ENCODE peak calls at places on chromosomes 13 and 19, in six cellular contexts. X is PC-3, P is SK-N-SH, H is MM.1S, D is neural progenitor cell, U is HCT116. V is an unnamed sample.

GRCh38 chr19:2770055-2771013 is 12.7 kb downstream of the SGTA start:
- DNase-seq in U (no peak), H (no peak), X (no peak), D (no peak), P (no peak), V (peak)

GRCh38 chr13:110396913-110397379 is 89.9 kb downstream of the COL4A2 start:
- DNase-seq in U (no peak), D (no peak), X (peak), H (no peak), P (no peak), V (peak)

GRCh38 chr19:1225451-1226226 is 12.2 kb downstream of the CBARP start:
- DNase-seq in X (no peak), H (no peak), P (no peak), U (no peak), D (no peak), V (no peak)

GRCh38 chr13:55302568-55302967 is 1838.2 kb upstream of the PRR20A start:
- DNase-seq in H (no peak), D (no peak), X (peak), P (no peak), U (no peak), V (no peak)

GRCh38 chr19:16040642-16041041 is 35.7 kb upstream of the TPM4 start:
- DNase-seq in P (no peak), U (no peak), D (no peak), H (no peak), X (no peak), V (peak)

GRCh38 chr13:40060318-40061007 is 405.0 kb downstream of the COG6 start:
- DNase-seq in U (no peak), P (no peak), D (no peak), X (peak), H (no peak), V (peak)

GRCh38 chr19:14416743-14417214 is 2.4 kb downstream of the DDX39A start:
- DNase-seq in P (no peak), D (no peak), X (no peak), U (no peak), H (no peak), V (peak)

GRCh38 chr13:42056146-42056545 is 7.7 kb downstream of the DGKH start:
- DNase-seq in H (no peak), D (no peak), X (no peak), U (no peak), P (no peak), V (no peak)

GRCh38 chr13:39888865-39889810 is 233.7 kb downstream of the COG6 start:
- DNase-seq in D (no peak), H (no peak), P (no peak), X (peak), U (no peak), V (no peak)

GRCh38 chr13:102903659-102904407 is 58.0 kb downstream of the ERCC5 start:
- DNase-seq in H (no peak), X (peak), U (no peak), P (peak), D (peak), V (peak)

GRCh38 chr13:98774776-98775175 is 22.3 kb upstream of the SLC15A1 start:
- DNase-seq in X (no peak), D (no peak), H (no peak), U (no peak), P (no peak), V (no peak)

GRCh38 chr13:98254541-98254940 is 77.5 kb upstream of the RNF113B start:
- DNase-seq in H (no peak), X (no peak), D (no peak), P (peak), U (no peak), V (peak)

GRCh38 chr13:27463500-27463899 is 13.1 kb upstream of the MTIF3 start:
- DNase-seq in P (no peak), H (no peak), U (no peak), X (no peak), D (no peak), V (no peak)

GRCh38 chr19:2476451-2477140 is 669 bp downstream of the GADD45B start:
- DNase-seq in D (peak), U (no peak), X (peak), P (peak), H (peak), V (peak)

GRCh38 chr13:66627512-66627911 is 602.6 kb downstream of the PCDH9 start:
- DNase-seq in H (no peak), X (no peak), P (no peak), U (no peak), D (no peak), V (no peak)

GRCh38 chr19:58395979-58396627 is 647 bp downstream of the RNF225 start:
- DNase-seq in U (no peak), P (no peak), D (peak), X (no peak), H (no peak), V (peak)

GRCh38 chr13:79749985-79750551 is 269.1 kb downstream of the NDFIP2 start:
- DNase-seq in X (peak), U (no peak), P (no peak), H (no peak), D (peak), V (peak)

GRCh38 chr19:416416-416815 is 7.5 kb upstream of the C2CD4C start:
- DNase-seq in U (no peak), P (no peak), H (no peak), D (no peak), X (no peak), V (no peak)

GRCh38 chr13:41833851-41834250 is 127.1 kb downstream of the VWA8 start:
- DNase-seq in U (no peak), P (no peak), D (no peak), H (no peak), X (peak), V (peak)

GRCh38 chr19:9940778-9941177 is 4.5 kb upstream of the OLFM2 start:
- DNase-seq in P (no peak), H (no peak), U (no peak), X (no peak), D (no peak), V (no peak)
- H3K9ac ChIP-seq in P (no peak), H (no peak), U (no peak), X (no peak), D (no peak), V (no peak)

DNA sequence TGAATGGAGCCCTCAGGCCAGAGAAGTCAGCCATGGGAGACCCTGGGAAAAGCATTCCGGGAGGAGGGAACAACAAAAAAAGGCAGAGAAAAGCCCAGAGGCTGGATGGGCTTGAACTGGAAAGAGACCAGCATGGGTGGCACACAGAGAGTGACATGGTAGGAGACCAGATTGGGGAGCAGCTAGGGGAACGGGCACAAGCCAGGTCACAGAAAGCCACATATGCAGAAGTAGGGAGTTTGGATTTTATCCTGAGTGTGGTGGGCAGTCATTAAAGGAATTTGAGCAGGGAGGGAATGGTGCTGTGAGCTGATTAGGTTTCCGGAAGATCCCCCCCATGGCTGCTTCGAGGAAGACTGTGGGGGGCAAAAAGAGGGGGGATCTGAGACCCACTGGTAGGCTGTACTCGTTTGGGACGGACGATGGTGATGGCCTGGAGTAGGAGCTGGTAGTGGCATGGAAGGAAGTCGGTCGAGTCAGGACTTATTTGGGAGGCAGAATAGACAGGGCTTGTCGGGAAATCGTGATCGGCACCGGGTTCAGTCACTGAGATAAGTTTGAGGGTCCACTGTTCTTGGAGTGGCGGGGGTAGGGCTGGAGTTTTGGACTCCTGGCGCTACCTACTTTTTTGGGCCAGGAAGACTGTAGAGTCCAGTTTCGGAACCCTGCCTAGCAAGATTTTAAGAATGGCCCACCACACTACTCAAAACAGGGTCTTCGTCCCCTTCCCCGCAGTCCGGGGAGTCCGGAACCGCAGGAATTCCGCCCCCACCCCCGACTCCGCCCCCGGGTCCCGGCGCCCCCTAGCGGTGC is 949 bp downstream of the SERTAD1 start:
- DNase-seq in P (no peak), H (no peak), X (no peak), U (no peak), D (peak), V (peak)
- H3K4me3 ChIP-seq in P (peak), H (peak), X (peak), U (peak), D (peak), V (peak)

GRCh38 chr19:42467437-42467760 is 24.7 kb upstream of the CXCL17 start:
- DNase-seq in U (no peak), D (no peak), P (no peak), X (no peak), H (no peak), V (no peak)

GRCh38 chr19:42466521-42467436 is 24.0 kb upstream of the CXCL17 start:
- DNase-seq in P (no peak), D (no peak), H (no peak), X (no peak), U (no peak), V (peak)

GRCh38 chr19:42471554-42472249 is 29.0 kb upstream of the CXCL17 start:
- DNase-seq in P (no peak), X (peak), D (no peak), H (no peak), U (no peak), V (peak)

GRCh38 chr19:42468273-42468796 is 25.6 kb upstream of the CXCL17 start:
- DNase-seq in P (no peak), D (no peak), X (peak), H (no peak), U (peak), V (peak)

DNA sequence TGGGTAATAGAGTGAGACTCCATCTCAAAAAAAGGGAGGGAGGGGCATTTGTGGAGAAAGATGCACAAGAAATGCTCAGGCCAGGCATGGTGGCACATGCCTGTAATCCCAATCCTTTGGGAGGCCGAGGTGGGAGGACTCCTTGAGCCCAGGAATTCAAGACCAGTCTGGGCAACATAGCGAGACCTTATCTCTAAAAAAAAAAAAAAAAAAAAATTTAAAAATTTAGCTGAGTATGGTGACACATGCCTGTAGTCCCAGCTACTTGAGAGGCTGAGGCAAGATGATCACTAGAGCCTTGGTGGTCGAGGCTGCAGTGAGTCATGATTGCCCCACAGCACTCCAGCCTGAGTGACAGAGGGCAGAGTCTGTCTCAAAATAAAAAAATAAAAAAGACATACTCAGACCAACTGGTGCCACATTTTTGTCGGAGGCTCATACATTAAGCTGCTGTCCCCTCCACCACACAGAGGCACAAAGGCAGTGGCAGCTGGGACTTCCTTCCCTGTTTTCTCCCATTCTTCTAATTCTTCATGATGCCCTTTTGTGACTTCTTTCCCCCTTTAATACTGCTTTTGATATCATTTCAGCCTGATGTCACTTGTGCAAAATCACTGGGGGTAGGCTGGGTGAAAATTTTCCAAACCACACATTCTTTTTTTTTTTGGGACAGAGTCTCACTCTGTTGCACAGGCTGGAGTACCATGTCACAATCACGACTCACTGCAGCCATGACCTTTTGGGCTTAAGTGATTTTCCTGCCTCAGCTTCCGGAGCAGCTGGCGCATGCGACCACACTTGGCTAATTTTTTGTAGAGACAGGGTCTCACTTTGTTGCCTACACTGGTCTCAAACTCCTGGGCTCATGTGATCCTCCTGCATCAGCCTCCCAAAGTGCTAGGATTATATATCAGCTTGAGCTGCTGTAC is 26.8 kb upstream of the CXCL17 start:
- DNase-seq in H (no peak), U (no peak), P (no peak), X (no peak), D (no peak), V (peak)
- TF ChIP-seq EZH2phosphoT487 in H (no peak), U (no peak), P (no peak), X (no peak), D (no peak), V (no peak)

DNA sequence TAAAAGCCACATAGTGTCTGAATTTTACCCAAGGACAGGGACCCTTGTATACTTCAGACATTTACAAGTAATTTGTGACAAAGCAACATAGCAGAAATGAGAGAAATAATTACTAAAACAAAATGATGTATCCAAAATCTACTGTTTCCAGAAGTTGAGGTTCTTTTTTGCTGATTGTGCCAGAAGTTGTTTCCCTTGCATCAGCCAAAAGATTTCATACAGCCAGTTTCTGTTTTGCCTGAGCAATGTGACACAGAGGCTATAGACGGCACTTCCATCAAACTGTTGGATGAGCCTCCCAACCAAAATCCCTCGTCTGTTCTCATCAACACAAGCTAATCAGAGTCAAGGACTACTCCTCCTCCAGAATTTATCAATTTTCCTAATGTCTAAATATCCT is 913.2 kb upstream of the GPC6 start:
- DNase-seq in U (no peak), X (no peak), P (no peak), H (no peak), D (no peak), V (no peak)
- H3K9ac ChIP-seq in U (no peak), X (no peak), P (no peak), H (no peak), D (no peak), V (no peak)

V was measured in GM23248.